ENCODE peak calls at places on chromosome 7, in four cellular contexts. G, U, X and V are unnamed samples.

GRCh38 chr7:51132661-51133060 is 183.9 kb downstream of the COBL start:
- DNase-seq in X (no peak), G (no peak), U (no peak), V (no peak)

GRCh38 chr7:128809363-128809762 is 17.6 kb downstream of the CCDC136 start:
- DNase-seq in U (no peak), G (no peak), X (no peak), V (no peak)

GRCh38 chr7:17406756-17407155 is 108.3 kb downstream of the AHR start:
- DNase-seq in U (peak), G (no peak), X (no peak), V (no peak)

GRCh38 chr7:43785425-43785824 is 26.9 kb downstream of the BLVRA start:
- DNase-seq in U (peak), X (no peak), G (no peak), V (no peak)

GRCh38 chr7:40541336-40541735 is 406.5 kb downstream of the SUGCT start:
- DNase-seq in G (no peak), X (no peak), U (no peak), V (no peak)

GRCh38 chr7:2008936-2009540 is 223.7 kb downstream of the MAD1L1 start:
- DNase-seq in G (peak), X (peak), U (no peak), V (no peak)

GRCh38 chr7:73739387-73739767 is 775 bp upstream of the ABHD11 start:
- DNase-seq in U (no peak), G (no peak), X (no peak), V (no peak)

GRCh38 chr7:112361154-112361553 is 89.1 kb upstream of the IFRD1 start:
- DNase-seq in U (no peak), G (no peak), X (no peak), V (no peak)

GRCh38 chr7:151243411-151244155 is 4.9 kb downstream of the SMARCD3 start:
- DNase-seq in X (peak), G (no peak), U (no peak), V (no peak)

GRCh38 chr7:114086906-114087651 is 168.3 kb upstream of the PPP1R3A start:
- DNase-seq in U (no peak), G (no peak), X (peak), V (peak)

GRCh38 chr7:151647874-151648273 is 128.2 kb upstream of the RHEB start:
- DNase-seq in U (no peak), X (no peak), G (no peak), V (no peak)

GRCh38 chr7:37440738-37441404 is 7.8 kb downstream of the ELMO1 start:
- DNase-seq in G (no peak), U (no peak), X (no peak), V (no peak)

GRCh38 chr7:40538281-40538680 is 403.5 kb downstream of the SUGCT start:
- DNase-seq in G (no peak), U (no peak), X (no peak), V (no peak)

GRCh38 chr7:143048827-143049226 is 3.3 kb upstream of the OR6V1 start:
- DNase-seq in X (no peak), G (no peak), U (no peak), V (no peak)

GRCh38 chr7:111718886-111719285 is 156.6 kb upstream of the IMMP2L start:
- DNase-seq in G (no peak), U (no peak), X (no peak), V (no peak)

GRCh38 chr7:136359333-136359903 is 382.3 kb upstream of the MTPN start:
- DNase-seq in U (no peak), G (no peak), X (no peak), V (no peak)

GRCh38 chr7:96282835-96283234 is 39.1 kb downstream of the SLC25A13 start:
- DNase-seq in U (no peak), X (no peak), G (no peak), V (no peak)

GRCh38 chr7:112433289-112433688 is 17.0 kb upstream of the IFRD1 start:
- DNase-seq in U (no peak), X (no peak), G (no peak), V (no peak)

GRCh38 chr7:5554287-5554785 is 130.7 kb upstream of the TNRC18 start:
- DNase-seq in G (no peak), U (no peak), X (no peak), V (no peak)

GRCh38 chr7:2299131-2299829 is 15.0 kb downstream of the SNX8 start:
- DNase-seq in G (no peak), X (no peak), U (peak), V (no peak)

GRCh38 chr7:99764478-99764877 is 19.5 kb downstream of the CYP3A4 start:
- DNase-seq in X (no peak), G (no peak), U (no peak), V (no peak)

GRCh38 chr7:157234271-157234670 is 95.5 kb downstream of the UBE3C start:
- DNase-seq in U (no peak), G (no peak), X (no peak), V (no peak)

GRCh38 chr7:90846171-90846570 is 250.1 kb downstream of the CDK14 start:
- DNase-seq in X (no peak), U (no peak), G (no peak), V (no peak)

GRCh38 chr7:114789942-114790341 is 132.0 kb upstream of the MDFIC start:
- DNase-seq in G (no peak), X (no peak), U (peak), V (no peak)

GRCh38 chr7:27116521-27116946 is 14.0 kb downstream of the HOXA4 start:
- DNase-seq in X (no peak), U (no peak), G (no peak), V (no peak)

GRCh38 chr7:26305048-26305868 is 13.6 kb downstream of the SNX10 start:
- DNase-seq in G (no peak), U (no peak), X (no peak), V (no peak)

GRCh38 chr7:74272305-74273038 is 16.7 kb upstream of the CLIP2 start:
- DNase-seq in U (peak), X (peak), G (no peak), V (peak)

GRCh38 chr7:157671358-157672255 is 334.8 kb downstream of the DNAJB6 start:
- DNase-seq in X (no peak), U (no peak), G (no peak), V (no peak)

GRCh38 chr7:107068156-107068555 is 23.7 kb downstream of the PRKAR2B start:
- DNase-seq in G (no peak), U (no peak), X (no peak), V (no peak)

GRCh38 chr7:78326870-78327269 is 528.3 kb downstream of the PHTF2 start:
- DNase-seq in X (no peak), U (peak), G (no peak), V (no peak)

GRCh38 chr7:127809285-127809702 is 157.3 kb downstream of the SND1 start:
- DNase-seq in X (peak), G (no peak), U (peak), V (no peak)

GRCh38 chr7:51256244-51256781 is 60.3 kb downstream of the COBL start:
- DNase-seq in X (no peak), U (no peak), G (no peak), V (no peak)

DNA sequence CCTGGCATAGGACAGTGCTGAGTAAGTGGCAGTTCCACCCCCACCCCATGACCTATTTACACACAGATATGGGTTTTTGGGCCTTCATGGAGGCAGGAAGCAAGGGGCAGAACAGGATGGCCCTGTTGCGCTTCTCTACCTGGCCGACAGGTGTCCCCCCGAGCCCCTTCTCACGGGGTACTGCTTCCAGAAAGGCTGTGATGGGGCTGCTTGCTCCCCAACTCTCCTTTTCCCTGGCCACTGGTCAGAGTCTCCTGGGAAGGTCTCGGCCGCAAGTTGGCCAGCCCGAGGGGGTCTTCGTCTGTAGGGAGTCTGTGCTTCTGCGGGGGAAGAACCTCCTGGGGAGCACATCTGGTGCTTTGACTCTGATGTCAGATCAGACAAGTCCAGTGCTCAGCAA is 139.8 kb upstream of the TNS3 start:
- DNase-seq in X (no peak), G (no peak), U (no peak), V (no peak)
- TF ChIP-seq CTCF in X (no peak), G (no peak), U (no peak), V (no peak)

DNA sequence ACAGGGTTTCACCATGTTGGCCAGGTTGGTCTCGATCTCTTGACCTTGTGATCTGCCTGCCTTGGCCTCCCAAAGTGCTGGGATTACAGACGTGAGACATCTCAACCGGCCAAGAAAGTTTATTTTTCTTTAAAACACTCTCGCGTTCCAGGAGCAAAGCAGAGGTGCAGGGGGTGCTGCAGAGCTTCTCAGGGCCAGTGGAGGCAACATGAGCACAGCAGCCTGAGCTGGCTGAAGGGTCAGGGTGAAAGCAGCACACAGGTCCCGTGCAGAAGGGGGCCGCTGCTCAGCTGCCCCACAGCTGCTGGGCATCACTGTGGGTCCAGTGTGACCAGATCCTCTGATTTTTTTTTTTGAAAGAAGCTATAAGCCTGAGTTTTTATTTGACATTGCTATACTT is 46.1 kb downstream of the EPHB4 start:
- DNase-seq in U (no peak), G (no peak), X (no peak), V (no peak)
- TF ChIP-seq CTCF in U (no peak), G (no peak), X (no peak), V (no peak)

DNA sequence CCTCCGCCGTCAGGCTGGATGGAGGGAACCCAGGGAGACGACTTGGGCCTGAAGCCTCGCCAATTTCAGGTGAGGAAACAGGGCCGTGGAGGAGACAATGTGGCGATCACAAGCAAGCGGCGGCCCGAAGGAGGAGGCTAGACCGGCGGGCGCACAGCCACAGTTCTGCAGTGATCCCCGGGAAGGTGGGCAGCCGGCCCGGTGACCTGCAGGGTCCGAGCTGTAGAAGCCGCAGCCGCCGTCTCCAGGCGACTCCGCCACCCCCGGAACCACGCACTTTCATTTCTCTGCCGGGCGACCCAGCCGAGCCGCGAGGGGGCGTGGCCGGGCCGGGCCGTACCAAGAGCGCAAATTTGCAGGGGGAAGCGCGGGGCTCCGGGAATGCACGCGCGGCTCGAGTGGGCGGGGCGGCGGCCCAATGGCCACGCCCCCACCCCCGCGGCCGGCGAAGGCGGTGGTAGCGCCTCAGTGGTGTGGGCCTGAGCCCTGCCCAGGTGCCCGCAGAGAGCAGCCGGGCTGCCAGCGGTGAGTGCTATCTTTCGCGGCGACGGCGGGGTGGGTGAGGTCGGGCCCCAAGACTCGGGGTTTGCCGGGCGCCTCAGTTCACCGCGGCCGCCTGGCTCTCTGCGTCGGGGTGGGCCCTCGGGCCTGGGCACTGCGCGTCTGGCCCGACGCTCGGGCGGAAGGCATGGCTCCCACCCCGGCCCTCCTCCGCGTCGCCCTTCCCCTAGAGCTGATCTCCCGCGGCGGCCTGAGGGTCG is at the start of gene POR:
- DNase-seq in G (peak), U (peak), X (peak), V (peak)
- TF ChIP-seq CTCF in G (no peak), U (peak), X (peak), V (no peak)

GRCh38 chr7:135169141-135169935 is 1.2 kb downstream of the CYREN start:
- DNase-seq in X (peak), G (no peak), U (peak), V (peak)
- TF ChIP-seq CTCF in X (peak), G (peak), U (peak), V (peak)

DNA sequence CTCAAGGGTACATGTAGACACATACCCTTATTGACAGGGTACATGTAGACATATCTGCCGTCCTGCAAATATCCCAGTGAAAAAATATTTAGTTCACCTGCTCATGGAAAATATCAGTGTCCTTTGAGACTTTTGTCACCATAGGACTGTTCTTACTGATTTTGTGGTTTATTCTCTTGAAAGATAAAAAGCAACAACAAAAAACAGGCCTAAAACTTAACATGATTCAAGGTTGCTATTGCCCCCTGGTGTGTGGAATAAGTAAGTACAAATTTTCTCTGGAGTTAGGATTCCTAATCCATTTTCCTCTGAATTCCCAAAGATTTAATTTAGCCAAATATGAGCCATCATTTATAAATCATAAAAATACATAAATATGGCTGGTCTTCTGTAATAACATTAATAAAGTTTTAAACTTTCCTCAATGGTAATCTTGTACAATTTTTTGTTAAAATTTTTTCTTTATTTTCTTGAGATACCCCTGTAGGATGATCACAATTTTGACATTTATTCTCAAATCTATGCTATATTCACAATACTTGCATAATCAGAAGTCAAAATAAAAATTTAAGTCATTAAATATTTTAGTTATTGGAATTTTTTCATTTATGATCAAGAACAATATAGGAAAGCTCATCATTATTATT is 741.4 kb upstream of the POT1 start:
- DNase-seq in X (no peak), U (no peak), G (no peak), V (no peak)
- TF ChIP-seq CTCF in X (peak), U (peak), G (peak), V (peak)

GRCh38 chr7:22168129-22168634 is 188.8 kb downstream of the RAPGEF5 start:
- DNase-seq in G (no peak), U (no peak), X (no peak), V (no peak)
- TF ChIP-seq CTCF in G (no peak), U (no peak), X (no peak), V (no peak)

GRCh38 chr7:92910976-92911375 is 74.6 kb upstream of the CDK6 start:
- DNase-seq in X (no peak), U (no peak), G (no peak), V (no peak)

GRCh38 chr7:92913849-92914248 is 77.5 kb upstream of the CDK6 start:
- DNase-seq in U (no peak), X (no peak), G (no peak), V (no peak)

GRCh38 chr7:92914645-92915044 is 78.3 kb upstream of the CDK6 start:
- DNase-seq in G (no peak), X (no peak), U (no peak), V (no peak)

GRCh38 chr7:92915348-92915747 is 79.0 kb upstream of the CDK6 start:
- DNase-seq in U (no peak), G (no peak), X (no peak), V (no peak)

GRCh38 chr7:92916751-92917369 is 80.5 kb upstream of the CDK6 start:
- DNase-seq in U (peak), G (no peak), X (no peak), V (no peak)
- TF ChIP-seq CTCF in U (no peak), G (no peak), X (no peak), V (no peak)

GRCh38 chr7:36047254-36047653 is 105.8 kb upstream of the EEPD1 start:
- DNase-seq in G (no peak), U (no peak), X (no peak), V (no peak)
- TF ChIP-seq CTCF in G (no peak), U (peak), X (peak), V (no peak)